ENCODE peak calls at places on chromosomes 13 and 19, in eight cellular contexts. One of them, this sample, is unnamed.

GRCh38 chr13:86882835-86883234 is 788.3 kb upstream of the SLITRK5 start:
- DNase-seq in CD14-positive monocyte: no peak
- DNase-seq in HFFc6: no peak
- DNase-seq in fibroblast of lung: no peak
- DNase-seq in CD8-positive, alpha-beta T cell: no peak
- DNase-seq in neural progenitor cell: no peak
- DNase-seq in BE2C: no peak
- DNase-seq in uterus: no peak
- DNase-seq in this sample: no peak

GRCh38 chr13:73481877-73482445 is 423.2 kb downstream of the KLF5 start:
- DNase-seq in CD14-positive monocyte: no peak
- DNase-seq in HFFc6: no peak
- DNase-seq in fibroblast of lung: no peak
- DNase-seq in CD8-positive, alpha-beta T cell: no peak
- DNase-seq in neural progenitor cell: no peak
- DNase-seq in BE2C: no peak
- DNase-seq in uterus: no peak
- DNase-seq in this sample: no peak

GRCh38 chr13:99501952-99502310 is 659 bp downstream of the TM9SF2 start:
- DNase-seq in CD14-positive monocyte: no peak
- DNase-seq in HFFc6: no peak
- DNase-seq in fibroblast of lung: peak
- DNase-seq in CD8-positive, alpha-beta T cell: peak
- DNase-seq in neural progenitor cell: no peak
- DNase-seq in BE2C: peak
- DNase-seq in uterus: no peak
- DNase-seq in this sample: no peak

GRCh38 chr13:99312493-99312883 is 5.3 kb upstream of the GPR183 start:
- DNase-seq in CD14-positive monocyte: peak
- DNase-seq in HFFc6: peak
- DNase-seq in fibroblast of lung: peak
- DNase-seq in CD8-positive, alpha-beta T cell: no peak
- DNase-seq in neural progenitor cell: no peak
- DNase-seq in BE2C: no peak
- DNase-seq in uterus: peak
- DNase-seq in this sample: no peak

GRCh38 chr13:36129539-36129938 is 1.6 kb downstream of the DCLK1 start:
- DNase-seq in CD14-positive monocyte: no peak
- DNase-seq in HFFc6: no peak
- DNase-seq in fibroblast of lung: no peak
- DNase-seq in CD8-positive, alpha-beta T cell: no peak
- DNase-seq in neural progenitor cell: no peak
- DNase-seq in BE2C: no peak
- DNase-seq in uterus: no peak
- DNase-seq in this sample: no peak

GRCh38 chr13:30806784-30807183 is 71.4 kb downstream of the ALOX5AP start:
- DNase-seq in CD14-positive monocyte: peak
- DNase-seq in HFFc6: peak
- DNase-seq in fibroblast of lung: peak
- DNase-seq in CD8-positive, alpha-beta T cell: no peak
- DNase-seq in neural progenitor cell: no peak
- DNase-seq in BE2C: no peak
- DNase-seq in uterus: no peak
- DNase-seq in this sample: no peak

GRCh38 chr13:98157609-98158008 is 14.7 kb downstream of the FARP1 start:
- DNase-seq in CD14-positive monocyte: no peak
- DNase-seq in HFFc6: no peak
- DNase-seq in fibroblast of lung: no peak
- DNase-seq in CD8-positive, alpha-beta T cell: no peak
- DNase-seq in neural progenitor cell: no peak
- DNase-seq in BE2C: no peak
- DNase-seq in uterus: no peak
- DNase-seq in this sample: no peak

GRCh38 chr13:42970824-42971669 is 21.0 kb downstream of the EPSTI1 start:
- DNase-seq in CD14-positive monocyte: no peak
- DNase-seq in HFFc6: peak
- DNase-seq in fibroblast of lung: peak
- DNase-seq in CD8-positive, alpha-beta T cell: peak
- DNase-seq in neural progenitor cell: peak
- DNase-seq in BE2C: peak
- DNase-seq in uterus: no peak
- DNase-seq in this sample: no peak

GRCh38 chr19:14530005-14530348 is 583 bp downstream of the TECR start:
- DNase-seq in CD14-positive monocyte: no peak
- DNase-seq in HFFc6: no peak
- DNase-seq in fibroblast of lung: no peak
- DNase-seq in CD8-positive, alpha-beta T cell: peak
- DNase-seq in neural progenitor cell: peak
- DNase-seq in BE2C: peak
- DNase-seq in uterus: no peak
- DNase-seq in this sample: no peak

GRCh38 chr19:50705422-50706019 is 14.1 kb downstream of the SHANK1 start:
- DNase-seq in CD14-positive monocyte: no peak
- DNase-seq in HFFc6: peak
- DNase-seq in fibroblast of lung: peak
- DNase-seq in CD8-positive, alpha-beta T cell: peak
- DNase-seq in neural progenitor cell: peak
- DNase-seq in BE2C: peak
- DNase-seq in uterus: no peak
- DNase-seq in this sample: no peak

GRCh38 chr13:99282264-99283231 is 24.4 kb upstream of the GPR18 start:
- DNase-seq in CD14-positive monocyte: no peak
- DNase-seq in HFFc6: no peak
- DNase-seq in fibroblast of lung: no peak
- DNase-seq in CD8-positive, alpha-beta T cell: no peak
- DNase-seq in neural progenitor cell: no peak
- DNase-seq in BE2C: no peak
- DNase-seq in uterus: no peak
- DNase-seq in this sample: no peak

GRCh38 chr13:48600374-48601364 is 53.1 kb upstream of the CYSLTR2 start:
- DNase-seq in CD14-positive monocyte: no peak
- DNase-seq in HFFc6: no peak
- DNase-seq in fibroblast of lung: peak
- DNase-seq in CD8-positive, alpha-beta T cell: no peak
- DNase-seq in neural progenitor cell: no peak
- DNase-seq in BE2C: peak
- DNase-seq in uterus: no peak
- DNase-seq in this sample: no peak

GRCh38 chr13:106446011-106446410 is 89.5 kb downstream of the EFNB2 start:
- DNase-seq in CD14-positive monocyte: no peak
- DNase-seq in HFFc6: peak
- DNase-seq in fibroblast of lung: peak
- DNase-seq in CD8-positive, alpha-beta T cell: no peak
- DNase-seq in neural progenitor cell: peak
- DNase-seq in BE2C: no peak
- DNase-seq in uterus: no peak
- DNase-seq in this sample: no peak

GRCh38 chr19:49116544-49116943 is 2.4 kb downstream of the LIN7B start:
- DNase-seq in CD14-positive monocyte: peak
- DNase-seq in HFFc6: no peak
- DNase-seq in fibroblast of lung: no peak
- DNase-seq in CD8-positive, alpha-beta T cell: no peak
- DNase-seq in neural progenitor cell: no peak
- DNase-seq in BE2C: no peak
- DNase-seq in uterus: no peak
- DNase-seq in this sample: no peak

GRCh38 chr19:49111218-49111998 is 2.8 kb upstream of the LIN7B start:
- DNase-seq in CD14-positive monocyte: no peak
- DNase-seq in HFFc6: no peak
- DNase-seq in fibroblast of lung: no peak
- DNase-seq in CD8-positive, alpha-beta T cell: no peak
- DNase-seq in neural progenitor cell: no peak
- DNase-seq in BE2C: no peak
- DNase-seq in uterus: no peak
- DNase-seq in this sample: no peak

GRCh38 chr19:49114630-49115363 is 627 bp downstream of the LIN7B start:
- DNase-seq in CD14-positive monocyte: no peak
- DNase-seq in HFFc6: peak
- DNase-seq in fibroblast of lung: peak
- DNase-seq in CD8-positive, alpha-beta T cell: peak
- DNase-seq in neural progenitor cell: peak
- DNase-seq in BE2C: peak
- DNase-seq in uterus: peak
- DNase-seq in this sample: no peak

GRCh38 chr19:49110567-49110966 is 3.6 kb upstream of the LIN7B start:
- DNase-seq in CD14-positive monocyte: no peak
- DNase-seq in HFFc6: peak
- DNase-seq in fibroblast of lung: peak
- DNase-seq in CD8-positive, alpha-beta T cell: no peak
- DNase-seq in neural progenitor cell: no peak
- DNase-seq in BE2C: no peak
- DNase-seq in uterus: no peak
- DNase-seq in this sample: no peak

GRCh38 chr19:49113762-49114629 is at the start of gene LIN7B:
- DNase-seq in CD14-positive monocyte: no peak
- DNase-seq in HFFc6: peak
- DNase-seq in fibroblast of lung: peak
- DNase-seq in CD8-positive, alpha-beta T cell: peak
- DNase-seq in neural progenitor cell: peak
- DNase-seq in BE2C: peak
- DNase-seq in uterus: peak
- DNase-seq in this sample: peak
- TF ChIP-seq CTCF in CD14-positive monocyte: peak
- TF ChIP-seq CTCF in HFFc6: peak
- TF ChIP-seq CTCF in fibroblast of lung: no peak
- TF ChIP-seq CTCF in CD8-positive, alpha-beta T cell: peak
- TF ChIP-seq CTCF in neural progenitor cell: peak
- TF ChIP-seq CTCF in BE2C: peak
- TF ChIP-seq CTCF in uterus: no peak
- TF ChIP-seq CTCF in this sample: no peak

DNA sequence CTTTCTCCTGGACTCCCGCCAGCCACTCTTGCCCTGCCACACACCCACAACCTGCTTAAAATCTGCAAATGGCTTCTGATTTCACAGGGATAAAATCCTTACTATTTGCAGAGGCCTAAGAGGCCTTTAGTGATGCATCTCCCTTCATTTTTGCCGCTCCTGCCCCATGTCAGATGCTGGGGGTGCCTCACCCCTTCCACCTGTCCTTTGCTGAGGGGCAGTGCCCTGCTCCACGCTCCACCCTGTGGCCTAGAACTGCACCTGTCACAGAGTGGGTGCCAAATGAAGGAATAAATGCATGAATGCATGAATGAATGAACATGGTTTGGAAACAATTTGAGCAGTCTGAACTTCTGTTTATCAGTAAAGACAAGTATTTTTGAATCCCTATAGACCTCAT is 34.1 kb upstream of the UQCRFS1 start:
- DNase-seq in CD14-positive monocyte: no peak
- DNase-seq in HFFc6: no peak
- DNase-seq in fibroblast of lung: no peak
- DNase-seq in CD8-positive, alpha-beta T cell: no peak
- DNase-seq in neural progenitor cell: no peak
- DNase-seq in BE2C: no peak
- DNase-seq in uterus: no peak
- DNase-seq in this sample: no peak
- TF ChIP-seq CTCF in CD14-positive monocyte: no peak
- TF ChIP-seq CTCF in HFFc6: no peak
- TF ChIP-seq CTCF in fibroblast of lung: no peak
- TF ChIP-seq CTCF in CD8-positive, alpha-beta T cell: no peak
- TF ChIP-seq CTCF in neural progenitor cell: peak
- TF ChIP-seq CTCF in BE2C: no peak
- TF ChIP-seq CTCF in uterus: no peak
- TF ChIP-seq CTCF in this sample: no peak

DNA sequence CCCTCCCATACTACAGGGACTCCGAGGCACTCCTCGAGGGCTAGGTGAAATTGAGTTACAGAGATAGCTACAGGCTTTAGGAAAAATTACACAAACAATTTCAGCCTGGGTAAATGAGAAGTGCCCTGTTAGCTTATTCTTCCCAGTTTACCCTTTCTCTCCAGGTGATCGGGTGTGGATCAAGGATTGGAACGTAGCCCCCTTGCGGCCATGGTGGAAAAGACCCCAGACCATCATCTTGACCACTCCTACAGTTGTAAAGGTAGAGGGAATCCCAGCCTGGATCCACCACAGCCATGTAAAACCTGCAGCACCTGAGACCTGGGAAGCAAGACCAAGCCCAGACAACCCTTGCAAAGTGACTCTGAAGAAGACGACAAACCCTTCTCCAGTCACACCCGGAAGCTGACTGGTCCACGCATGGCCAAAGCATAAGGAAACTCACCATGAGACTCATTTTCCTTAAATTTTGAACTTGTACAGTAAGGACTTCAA is 600.6 kb downstream of the UQCRFS1 start:
- DNase-seq in CD14-positive monocyte: no peak
- DNase-seq in HFFc6: no peak
- DNase-seq in fibroblast of lung: no peak
- DNase-seq in CD8-positive, alpha-beta T cell: no peak
- DNase-seq in neural progenitor cell: no peak
- DNase-seq in BE2C: no peak
- DNase-seq in uterus: no peak
- DNase-seq in this sample: no peak
- TF ChIP-seq CTCF in CD14-positive monocyte: no peak
- TF ChIP-seq CTCF in HFFc6: no peak
- TF ChIP-seq CTCF in fibroblast of lung: no peak
- TF ChIP-seq CTCF in CD8-positive, alpha-beta T cell: no peak
- TF ChIP-seq CTCF in neural progenitor cell: no peak
- TF ChIP-seq CTCF in BE2C: no peak
- TF ChIP-seq CTCF in uterus: no peak
- TF ChIP-seq CTCF in this sample: no peak

GRCh38 chr13:92681239-92681638 is 545.4 kb upstream of the GPC6 start:
- DNase-seq in CD14-positive monocyte: no peak
- DNase-seq in HFFc6: no peak
- DNase-seq in fibroblast of lung: no peak
- DNase-seq in CD8-positive, alpha-beta T cell: no peak
- DNase-seq in neural progenitor cell: no peak
- DNase-seq in BE2C: no peak
- DNase-seq in uterus: no peak
- DNase-seq in this sample: no peak
- TF ChIP-seq CTCF in CD14-positive monocyte: no peak
- TF ChIP-seq CTCF in HFFc6: no peak
- TF ChIP-seq CTCF in fibroblast of lung: no peak
- TF ChIP-seq CTCF in CD8-positive, alpha-beta T cell: no peak
- TF ChIP-seq CTCF in neural progenitor cell: no peak
- TF ChIP-seq CTCF in BE2C: no peak
- TF ChIP-seq CTCF in uterus: no peak
- TF ChIP-seq CTCF in this sample: no peak

This sample was measured in activated B cell treated with CpG ODN at 0.5 μM for 24 hours.